ENCODE peak calls at places on chromosome 13, in ten cellular contexts. One of them, this sample, is unnamed.

GRCh38 chr13:113458218-113459065 is 5.2 kb upstream of the ADPRHL1 start:
- ATAC-seq in SK-N-SH treated with all-trans-retinoic acid at 6 μM for 48 hours: peak
- ATAC-seq in activated T-cell treated with anti-CD3 and anti-CD28 coated beads, Interleukin-2, amount 50 U/mL, for 4 hours: no peak
- ATAC-seq in upper lobe of left lung: peak
- ATAC-seq in Panc1: peak
- ATAC-seq in memory B cell: no peak
- ATAC-seq in right cardiac atrium: peak
- ATAC-seq in left colon: peak
- ATAC-seq in heart right ventricle: peak
- ATAC-seq in body of pancreas: peak
- ATAC-seq in this sample: no peak

GRCh38 chr13:103812558-103812957 is 746.3 kb upstream of the SLC10A2 start:
- ATAC-seq in SK-N-SH treated with all-trans-retinoic acid at 6 μM for 48 hours: no peak
- ATAC-seq in activated T-cell treated with anti-CD3 and anti-CD28 coated beads, Interleukin-2, amount 50 U/mL, for 4 hours: no peak
- ATAC-seq in upper lobe of left lung: no peak
- ATAC-seq in Panc1: no peak
- ATAC-seq in memory B cell: no peak
- ATAC-seq in right cardiac atrium: no peak
- ATAC-seq in left colon: no peak
- ATAC-seq in heart right ventricle: no peak
- ATAC-seq in body of pancreas: no peak
- ATAC-seq in this sample: no peak

GRCh38 chr13:93945621-93946020 is 533.9 kb downstream of the DCT start:
- ATAC-seq in SK-N-SH treated with all-trans-retinoic acid at 6 μM for 48 hours: no peak
- ATAC-seq in activated T-cell treated with anti-CD3 and anti-CD28 coated beads, Interleukin-2, amount 50 U/mL, for 4 hours: no peak
- ATAC-seq in upper lobe of left lung: no peak
- ATAC-seq in Panc1: no peak
- ATAC-seq in memory B cell: no peak
- ATAC-seq in right cardiac atrium: no peak
- ATAC-seq in left colon: no peak
- ATAC-seq in heart right ventricle: no peak
- ATAC-seq in body of pancreas: no peak
- ATAC-seq in this sample: no peak

GRCh38 chr13:111213964-111214726 is 99.0 kb downstream of the ARHGEF7 start:
- ATAC-seq in SK-N-SH treated with all-trans-retinoic acid at 6 μM for 48 hours: no peak
- ATAC-seq in activated T-cell treated with anti-CD3 and anti-CD28 coated beads, Interleukin-2, amount 50 U/mL, for 4 hours: no peak
- ATAC-seq in upper lobe of left lung: no peak
- ATAC-seq in Panc1: no peak
- ATAC-seq in memory B cell: peak
- ATAC-seq in right cardiac atrium: no peak
- ATAC-seq in left colon: no peak
- ATAC-seq in heart right ventricle: no peak
- ATAC-seq in body of pancreas: no peak
- ATAC-seq in this sample: peak

GRCh38 chr13:98839826-98840769 is 87.6 kb upstream of the SLC15A1 start:
- ATAC-seq in SK-N-SH treated with all-trans-retinoic acid at 6 μM for 48 hours: peak
- ATAC-seq in activated T-cell treated with anti-CD3 and anti-CD28 coated beads, Interleukin-2, amount 50 U/mL, for 4 hours: peak
- ATAC-seq in upper lobe of left lung: peak
- ATAC-seq in Panc1: peak
- ATAC-seq in memory B cell: peak
- ATAC-seq in right cardiac atrium: peak
- ATAC-seq in left colon: peak
- ATAC-seq in heart right ventricle: peak
- ATAC-seq in body of pancreas: peak
- ATAC-seq in this sample: peak

GRCh38 chr13:35514801-35515502 is 38.5 kb upstream of the MAB21L1 start:
- ATAC-seq in SK-N-SH treated with all-trans-retinoic acid at 6 μM for 48 hours: peak
- ATAC-seq in activated T-cell treated with anti-CD3 and anti-CD28 coated beads, Interleukin-2, amount 50 U/mL, for 4 hours: no peak
- ATAC-seq in upper lobe of left lung: no peak
- ATAC-seq in Panc1: no peak
- ATAC-seq in memory B cell: no peak
- ATAC-seq in right cardiac atrium: no peak
- ATAC-seq in left colon: no peak
- ATAC-seq in heart right ventricle: no peak
- ATAC-seq in body of pancreas: no peak
- ATAC-seq in this sample: no peak

GRCh38 chr13:113930711-113931637 is 42.9 kb downstream of the C13orf46 start:
- ATAC-seq in SK-N-SH treated with all-trans-retinoic acid at 6 μM for 48 hours: no peak
- ATAC-seq in activated T-cell treated with anti-CD3 and anti-CD28 coated beads, Interleukin-2, amount 50 U/mL, for 4 hours: peak
- ATAC-seq in upper lobe of left lung: no peak
- ATAC-seq in Panc1: no peak
- ATAC-seq in memory B cell: no peak
- ATAC-seq in right cardiac atrium: no peak
- ATAC-seq in left colon: no peak
- ATAC-seq in heart right ventricle: no peak
- ATAC-seq in body of pancreas: no peak
- ATAC-seq in this sample: no peak

GRCh38 chr13:24092108-24092507 is 68.4 kb upstream of the SPATA13 start:
- ATAC-seq in SK-N-SH treated with all-trans-retinoic acid at 6 μM for 48 hours: no peak
- ATAC-seq in activated T-cell treated with anti-CD3 and anti-CD28 coated beads, Interleukin-2, amount 50 U/mL, for 4 hours: no peak
- ATAC-seq in upper lobe of left lung: no peak
- ATAC-seq in Panc1: no peak
- ATAC-seq in memory B cell: no peak
- ATAC-seq in right cardiac atrium: peak
- ATAC-seq in left colon: no peak
- ATAC-seq in heart right ventricle: peak
- ATAC-seq in body of pancreas: no peak
- ATAC-seq in this sample: no peak

GRCh38 chr13:104841110-104841509 is 1694.4 kb downstream of the EFNB2 start:
- ATAC-seq in SK-N-SH treated with all-trans-retinoic acid at 6 μM for 48 hours: no peak
- ATAC-seq in activated T-cell treated with anti-CD3 and anti-CD28 coated beads, Interleukin-2, amount 50 U/mL, for 4 hours: no peak
- ATAC-seq in upper lobe of left lung: no peak
- ATAC-seq in Panc1: no peak
- ATAC-seq in memory B cell: no peak
- ATAC-seq in right cardiac atrium: no peak
- ATAC-seq in left colon: no peak
- ATAC-seq in heart right ventricle: no peak
- ATAC-seq in body of pancreas: no peak
- ATAC-seq in this sample: no peak

GRCh38 chr13:93268327-93269028 is 41.9 kb downstream of the GPC6 start:
- ATAC-seq in SK-N-SH treated with all-trans-retinoic acid at 6 μM for 48 hours: no peak
- ATAC-seq in activated T-cell treated with anti-CD3 and anti-CD28 coated beads, Interleukin-2, amount 50 U/mL, for 4 hours: no peak
- ATAC-seq in upper lobe of left lung: no peak
- ATAC-seq in Panc1: no peak
- ATAC-seq in memory B cell: no peak
- ATAC-seq in right cardiac atrium: no peak
- ATAC-seq in left colon: no peak
- ATAC-seq in heart right ventricle: no peak
- ATAC-seq in body of pancreas: no peak
- ATAC-seq in this sample: no peak

GRCh38 chr13:21913010-21913409 is 242.1 kb downstream of the FGF9 start:
- ATAC-seq in SK-N-SH treated with all-trans-retinoic acid at 6 μM for 48 hours: no peak
- ATAC-seq in activated T-cell treated with anti-CD3 and anti-CD28 coated beads, Interleukin-2, amount 50 U/mL, for 4 hours: no peak
- ATAC-seq in upper lobe of left lung: no peak
- ATAC-seq in Panc1: no peak
- ATAC-seq in memory B cell: no peak
- ATAC-seq in right cardiac atrium: no peak
- ATAC-seq in left colon: no peak
- ATAC-seq in heart right ventricle: no peak
- ATAC-seq in body of pancreas: no peak
- ATAC-seq in this sample: no peak

GRCh38 chr13:41496420-41497234 is 39.3 kb downstream of the RGCC start:
- ATAC-seq in SK-N-SH treated with all-trans-retinoic acid at 6 μM for 48 hours: no peak
- ATAC-seq in activated T-cell treated with anti-CD3 and anti-CD28 coated beads, Interleukin-2, amount 50 U/mL, for 4 hours: no peak
- ATAC-seq in upper lobe of left lung: no peak
- ATAC-seq in Panc1: no peak
- ATAC-seq in memory B cell: no peak
- ATAC-seq in right cardiac atrium: no peak
- ATAC-seq in left colon: no peak
- ATAC-seq in heart right ventricle: no peak
- ATAC-seq in body of pancreas: no peak
- ATAC-seq in this sample: no peak

GRCh38 chr13:50106559-50106958 is 91.3 kb downstream of the KCNRG start:
- ATAC-seq in SK-N-SH treated with all-trans-retinoic acid at 6 μM for 48 hours: no peak
- ATAC-seq in activated T-cell treated with anti-CD3 and anti-CD28 coated beads, Interleukin-2, amount 50 U/mL, for 4 hours: peak
- ATAC-seq in upper lobe of left lung: no peak
- ATAC-seq in Panc1: no peak
- ATAC-seq in memory B cell: peak
- ATAC-seq in right cardiac atrium: no peak
- ATAC-seq in left colon: peak
- ATAC-seq in heart right ventricle: no peak
- ATAC-seq in body of pancreas: no peak
- ATAC-seq in this sample: no peak

GRCh38 chr13:97879646-97880297 is 73.7 kb upstream of the IPO5 start:
- ATAC-seq in SK-N-SH treated with all-trans-retinoic acid at 6 μM for 48 hours: peak
- ATAC-seq in activated T-cell treated with anti-CD3 and anti-CD28 coated beads, Interleukin-2, amount 50 U/mL, for 4 hours: no peak
- ATAC-seq in upper lobe of left lung: no peak
- ATAC-seq in Panc1: peak
- ATAC-seq in memory B cell: no peak
- ATAC-seq in right cardiac atrium: no peak
- ATAC-seq in left colon: no peak
- ATAC-seq in heart right ventricle: no peak
- ATAC-seq in body of pancreas: no peak
- ATAC-seq in this sample: no peak

GRCh38 chr13:90201676-90202425 is 1145.6 kb upstream of the MIR17HG start:
- ATAC-seq in SK-N-SH treated with all-trans-retinoic acid at 6 μM for 48 hours: no peak
- ATAC-seq in activated T-cell treated with anti-CD3 and anti-CD28 coated beads, Interleukin-2, amount 50 U/mL, for 4 hours: no peak
- ATAC-seq in upper lobe of left lung: no peak
- ATAC-seq in Panc1: no peak
- ATAC-seq in memory B cell: no peak
- ATAC-seq in right cardiac atrium: peak
- ATAC-seq in left colon: no peak
- ATAC-seq in heart right ventricle: peak
- ATAC-seq in body of pancreas: peak
- ATAC-seq in this sample: no peak

GRCh38 chr13:21225082-21225481 is 48.6 kb downstream of the MRPL57 start:
- ATAC-seq in SK-N-SH treated with all-trans-retinoic acid at 6 μM for 48 hours: no peak
- ATAC-seq in activated T-cell treated with anti-CD3 and anti-CD28 coated beads, Interleukin-2, amount 50 U/mL, for 4 hours: no peak
- ATAC-seq in upper lobe of left lung: no peak
- ATAC-seq in Panc1: no peak
- ATAC-seq in memory B cell: no peak
- ATAC-seq in right cardiac atrium: no peak
- ATAC-seq in left colon: no peak
- ATAC-seq in heart right ventricle: no peak
- ATAC-seq in body of pancreas: no peak
- ATAC-seq in this sample: no peak

GRCh38 chr13:59424661-59425060 is 739.1 kb downstream of the DIAPH3 start:
- ATAC-seq in SK-N-SH treated with all-trans-retinoic acid at 6 μM for 48 hours: peak
- ATAC-seq in activated T-cell treated with anti-CD3 and anti-CD28 coated beads, Interleukin-2, amount 50 U/mL, for 4 hours: no peak
- ATAC-seq in upper lobe of left lung: no peak
- ATAC-seq in Panc1: no peak
- ATAC-seq in memory B cell: no peak
- ATAC-seq in right cardiac atrium: no peak
- ATAC-seq in left colon: no peak
- ATAC-seq in heart right ventricle: no peak
- ATAC-seq in body of pancreas: peak
- ATAC-seq in this sample: no peak

GRCh38 chr13:98026457-98026857 is 73.0 kb downstream of the IPO5 start:
- ATAC-seq in SK-N-SH treated with all-trans-retinoic acid at 6 μM for 48 hours: no peak
- ATAC-seq in activated T-cell treated with anti-CD3 and anti-CD28 coated beads, Interleukin-2, amount 50 U/mL, for 4 hours: no peak
- ATAC-seq in upper lobe of left lung: no peak
- ATAC-seq in Panc1: no peak
- ATAC-seq in memory B cell: no peak
- ATAC-seq in right cardiac atrium: peak
- ATAC-seq in left colon: no peak
- ATAC-seq in heart right ventricle: no peak
- ATAC-seq in body of pancreas: no peak
- ATAC-seq in this sample: no peak

GRCh38 chr13:95185851-95186250 is 115.4 kb downstream of the ABCC4 start:
- ATAC-seq in SK-N-SH treated with all-trans-retinoic acid at 6 μM for 48 hours: no peak
- ATAC-seq in activated T-cell treated with anti-CD3 and anti-CD28 coated beads, Interleukin-2, amount 50 U/mL, for 4 hours: peak
- ATAC-seq in upper lobe of left lung: no peak
- ATAC-seq in Panc1: no peak
- ATAC-seq in memory B cell: peak
- ATAC-seq in right cardiac atrium: no peak
- ATAC-seq in left colon: no peak
- ATAC-seq in heart right ventricle: no peak
- ATAC-seq in body of pancreas: no peak
- ATAC-seq in this sample: no peak

GRCh38 chr13:50894042-50894441 is 15.5 kb upstream of the RNASEH2B start:
- ATAC-seq in SK-N-SH treated with all-trans-retinoic acid at 6 μM for 48 hours: no peak
- ATAC-seq in activated T-cell treated with anti-CD3 and anti-CD28 coated beads, Interleukin-2, amount 50 U/mL, for 4 hours: no peak
- ATAC-seq in upper lobe of left lung: no peak
- ATAC-seq in Panc1: no peak
- ATAC-seq in memory B cell: no peak
- ATAC-seq in right cardiac atrium: no peak
- ATAC-seq in left colon: no peak
- ATAC-seq in heart right ventricle: no peak
- ATAC-seq in body of pancreas: no peak
- ATAC-seq in this sample: no peak

GRCh38 chr13:69545500-69546025 is 562.1 kb upstream of the ATXN8OS start:
- ATAC-seq in SK-N-SH treated with all-trans-retinoic acid at 6 μM for 48 hours: no peak
- ATAC-seq in activated T-cell treated with anti-CD3 and anti-CD28 coated beads, Interleukin-2, amount 50 U/mL, for 4 hours: no peak
- ATAC-seq in upper lobe of left lung: no peak
- ATAC-seq in Panc1: no peak
- ATAC-seq in memory B cell: no peak
- ATAC-seq in right cardiac atrium: no peak
- ATAC-seq in left colon: peak
- ATAC-seq in heart right ventricle: no peak
- ATAC-seq in body of pancreas: peak
- ATAC-seq in this sample: no peak

GRCh38 chr13:35475131-35475959 is 1.1 kb downstream of the MAB21L1 start:
- ATAC-seq in SK-N-SH treated with all-trans-retinoic acid at 6 μM for 48 hours: no peak
- ATAC-seq in activated T-cell treated with anti-CD3 and anti-CD28 coated beads, Interleukin-2, amount 50 U/mL, for 4 hours: no peak
- ATAC-seq in upper lobe of left lung: peak
- ATAC-seq in Panc1: no peak
- ATAC-seq in memory B cell: no peak
- ATAC-seq in right cardiac atrium: peak
- ATAC-seq in left colon: peak
- ATAC-seq in heart right ventricle: peak
- ATAC-seq in body of pancreas: no peak
- ATAC-seq in this sample: peak

GRCh38 chr13:28679628-28680027 is 20.7 kb downstream of the POMP start:
- ATAC-seq in SK-N-SH treated with all-trans-retinoic acid at 6 μM for 48 hours: peak
- ATAC-seq in activated T-cell treated with anti-CD3 and anti-CD28 coated beads, Interleukin-2, amount 50 U/mL, for 4 hours: no peak
- ATAC-seq in upper lobe of left lung: no peak
- ATAC-seq in Panc1: no peak
- ATAC-seq in memory B cell: no peak
- ATAC-seq in right cardiac atrium: no peak
- ATAC-seq in left colon: peak
- ATAC-seq in heart right ventricle: no peak
- ATAC-seq in body of pancreas: no peak
- ATAC-seq in this sample: no peak

GRCh38 chr13:39020853-39021462 is 16.9 kb downstream of the PROSER1 start:
- ATAC-seq in SK-N-SH treated with all-trans-retinoic acid at 6 μM for 48 hours: no peak
- ATAC-seq in activated T-cell treated with anti-CD3 and anti-CD28 coated beads, Interleukin-2, amount 50 U/mL, for 4 hours: no peak
- ATAC-seq in upper lobe of left lung: no peak
- ATAC-seq in Panc1: no peak
- ATAC-seq in memory B cell: no peak
- ATAC-seq in right cardiac atrium: no peak
- ATAC-seq in left colon: no peak
- ATAC-seq in heart right ventricle: no peak
- ATAC-seq in body of pancreas: no peak
- ATAC-seq in this sample: no peak

This sample was measured in esophagus mucosa.